ENCODE peak calls at places on chromosome 9, in five cellular contexts. One of them, this sample, is unnamed.

GRCh38 chr9:137305788-137306545 is 3.9 kb upstream of the NRARP start:
- DNase-seq in smooth muscle cell of the brain vasculature: no peak
- DNase-seq in pons: no peak
- DNase-seq in BJ: no peak
- DNase-seq in activated CD8-positive, alpha-beta T cell treated with anti-CD3 and anti-CD28 coated beads for 36 hours: no peak
- DNase-seq in this sample: no peak

GRCh38 chr9:98913044-98913443 is 30.7 kb upstream of the COL15A1 start:
- DNase-seq in smooth muscle cell of the brain vasculature: no peak
- DNase-seq in BJ: no peak
- DNase-seq in pons: no peak
- DNase-seq in activated CD8-positive, alpha-beta T cell treated with anti-CD3 and anti-CD28 coated beads for 36 hours: no peak
- DNase-seq in this sample: no peak

GRCh38 chr9:135463140-135463539 is 16.4 kb upstream of the PPP1R26 start:
- DNase-seq in activated CD8-positive, alpha-beta T cell treated with anti-CD3 and anti-CD28 coated beads for 36 hours: no peak
- DNase-seq in smooth muscle cell of the brain vasculature: peak
- DNase-seq in BJ: no peak
- DNase-seq in pons: no peak
- DNase-seq in this sample: no peak

GRCh38 chr9:129579294-129579693 is 41.6 kb downstream of the C9orf50 start:
- DNase-seq in BJ: no peak
- DNase-seq in smooth muscle cell of the brain vasculature: no peak
- DNase-seq in activated CD8-positive, alpha-beta T cell treated with anti-CD3 and anti-CD28 coated beads for 36 hours: no peak
- DNase-seq in pons: no peak
- DNase-seq in this sample: no peak

GRCh38 chr9:16335788-16336580 is 534.5 kb downstream of the BNC2 start:
- DNase-seq in pons: peak
- DNase-seq in smooth muscle cell of the brain vasculature: peak
- DNase-seq in activated CD8-positive, alpha-beta T cell treated with anti-CD3 and anti-CD28 coated beads for 36 hours: no peak
- DNase-seq in BJ: peak
- DNase-seq in this sample: peak

GRCh38 chr9:114385412-114386181 is 2.2 kb downstream of the AKNA start:
- DNase-seq in BJ: peak
- DNase-seq in pons: peak
- DNase-seq in smooth muscle cell of the brain vasculature: no peak
- DNase-seq in activated CD8-positive, alpha-beta T cell treated with anti-CD3 and anti-CD28 coated beads for 36 hours: peak
- DNase-seq in this sample: peak

GRCh38 chr9:134427153-134427782 is 101.0 kb downstream of the RXRA start:
- DNase-seq in smooth muscle cell of the brain vasculature: no peak
- DNase-seq in activated CD8-positive, alpha-beta T cell treated with anti-CD3 and anti-CD28 coated beads for 36 hours: no peak
- DNase-seq in pons: no peak
- DNase-seq in BJ: no peak
- DNase-seq in this sample: no peak

GRCh38 chr9:120531683-120532300 is 48.2 kb downstream of the CDK5RAP2 start:
- DNase-seq in smooth muscle cell of the brain vasculature: no peak
- DNase-seq in activated CD8-positive, alpha-beta T cell treated with anti-CD3 and anti-CD28 coated beads for 36 hours: no peak
- DNase-seq in pons: peak
- DNase-seq in BJ: no peak
- DNase-seq in this sample: peak

GRCh38 chr9:113993838-113994540 is 84.1 kb downstream of the AMBP start:
- DNase-seq in BJ: no peak
- DNase-seq in smooth muscle cell of the brain vasculature: no peak
- DNase-seq in activated CD8-positive, alpha-beta T cell treated with anti-CD3 and anti-CD28 coated beads for 36 hours: peak
- DNase-seq in pons: peak
- DNase-seq in this sample: no peak

GRCh38 chr9:93301291-93301811 is 117.4 kb downstream of the WNK2 start:
- DNase-seq in pons: no peak
- DNase-seq in activated CD8-positive, alpha-beta T cell treated with anti-CD3 and anti-CD28 coated beads for 36 hours: no peak
- DNase-seq in smooth muscle cell of the brain vasculature: no peak
- DNase-seq in BJ: no peak
- DNase-seq in this sample: no peak

GRCh38 chr9:107638922-107639321 is 149.4 kb upstream of the KLF4 start:
- DNase-seq in smooth muscle cell of the brain vasculature: no peak
- DNase-seq in BJ: peak
- DNase-seq in pons: peak
- DNase-seq in activated CD8-positive, alpha-beta T cell treated with anti-CD3 and anti-CD28 coated beads for 36 hours: no peak
- DNase-seq in this sample: no peak

GRCh38 chr9:7185612-7186011 is 427.8 kb downstream of the KDM4C start:
- DNase-seq in BJ: peak
- DNase-seq in activated CD8-positive, alpha-beta T cell treated with anti-CD3 and anti-CD28 coated beads for 36 hours: no peak
- DNase-seq in pons: no peak
- DNase-seq in smooth muscle cell of the brain vasculature: peak
- DNase-seq in this sample: no peak

GRCh38 chr9:135196474-135196873 is 109.0 kb downstream of the OLFM1 start:
- DNase-seq in smooth muscle cell of the brain vasculature: no peak
- DNase-seq in pons: no peak
- DNase-seq in activated CD8-positive, alpha-beta T cell treated with anti-CD3 and anti-CD28 coated beads for 36 hours: no peak
- DNase-seq in BJ: no peak
- DNase-seq in this sample: no peak

GRCh38 chr9:33315371-33315770 is 25.1 kb downstream of the NFX1 start:
- DNase-seq in BJ: no peak
- DNase-seq in activated CD8-positive, alpha-beta T cell treated with anti-CD3 and anti-CD28 coated beads for 36 hours: no peak
- DNase-seq in smooth muscle cell of the brain vasculature: no peak
- DNase-seq in pons: no peak
- DNase-seq in this sample: no peak

GRCh38 chr9:104313396-104314110 is 190.5 kb upstream of the OR13F1 start:
- DNase-seq in smooth muscle cell of the brain vasculature: no peak
- DNase-seq in pons: no peak
- DNase-seq in activated CD8-positive, alpha-beta T cell treated with anti-CD3 and anti-CD28 coated beads for 36 hours: no peak
- DNase-seq in BJ: no peak
- DNase-seq in this sample: no peak

GRCh38 chr9:93684806-93685553 is 108.6 kb downstream of the PHF2 start:
- DNase-seq in smooth muscle cell of the brain vasculature: no peak
- DNase-seq in BJ: no peak
- DNase-seq in activated CD8-positive, alpha-beta T cell treated with anti-CD3 and anti-CD28 coated beads for 36 hours: no peak
- DNase-seq in pons: no peak
- DNase-seq in this sample: no peak

GRCh38 chr9:132873403-132873802 is 4.7 kb downstream of the AK8 start:
- DNase-seq in smooth muscle cell of the brain vasculature: no peak
- DNase-seq in BJ: no peak
- DNase-seq in activated CD8-positive, alpha-beta T cell treated with anti-CD3 and anti-CD28 coated beads for 36 hours: peak
- DNase-seq in pons: no peak
- DNase-seq in this sample: peak

GRCh38 chr9:134676886-134677285 is 35.3 kb downstream of the COL5A1 start:
- DNase-seq in BJ: no peak
- DNase-seq in activated CD8-positive, alpha-beta T cell treated with anti-CD3 and anti-CD28 coated beads for 36 hours: no peak
- DNase-seq in pons: no peak
- DNase-seq in smooth muscle cell of the brain vasculature: no peak
- DNase-seq in this sample: no peak

GRCh38 chr9:120710110-120710981 is 3.9 kb downstream of the MEGF9 start:
- DNase-seq in smooth muscle cell of the brain vasculature: no peak
- DNase-seq in pons: peak
- DNase-seq in BJ: no peak
- DNase-seq in activated CD8-positive, alpha-beta T cell treated with anti-CD3 and anti-CD28 coated beads for 36 hours: peak
- DNase-seq in this sample: peak

GRCh38 chr9:132125361-132125760 is 36.5 kb upstream of the NTNG2 start:
- DNase-seq in smooth muscle cell of the brain vasculature: no peak
- DNase-seq in activated CD8-positive, alpha-beta T cell treated with anti-CD3 and anti-CD28 coated beads for 36 hours: no peak
- DNase-seq in BJ: no peak
- DNase-seq in pons: no peak
- DNase-seq in this sample: no peak

GRCh38 chr9:70478963-70479641 is 64.6 kb upstream of the KLF9 start:
- DNase-seq in activated CD8-positive, alpha-beta T cell treated with anti-CD3 and anti-CD28 coated beads for 36 hours: no peak
- DNase-seq in BJ: no peak
- DNase-seq in smooth muscle cell of the brain vasculature: no peak
- DNase-seq in pons: no peak
- DNase-seq in this sample: no peak

GRCh38 chr9:124291801-124292396 is 34.1 kb downstream of the NEK6 start:
- DNase-seq in pons: peak
- DNase-seq in BJ: no peak
- DNase-seq in smooth muscle cell of the brain vasculature: no peak
- DNase-seq in activated CD8-positive, alpha-beta T cell treated with anti-CD3 and anti-CD28 coated beads for 36 hours: peak
- DNase-seq in this sample: peak

GRCh38 chr9:12722131-12722530 is 28.9 kb downstream of the TYRP1 start:
- DNase-seq in pons: no peak
- DNase-seq in smooth muscle cell of the brain vasculature: no peak
- DNase-seq in BJ: no peak
- DNase-seq in activated CD8-positive, alpha-beta T cell treated with anti-CD3 and anti-CD28 coated beads for 36 hours: no peak
- DNase-seq in this sample: no peak

GRCh38 chr9:121826711-121827110 is 175.3 kb downstream of the DAB2IP start:
- DNase-seq in BJ: no peak
- DNase-seq in activated CD8-positive, alpha-beta T cell treated with anti-CD3 and anti-CD28 coated beads for 36 hours: no peak
- DNase-seq in pons: no peak
- DNase-seq in smooth muscle cell of the brain vasculature: no peak
- DNase-seq in this sample: no peak

This sample was measured in GM12865.